ENCODE peak calls at places on chromosomes 1 and 21, in nine cellular contexts. I is cardiac muscle cell, T is thoracic aorta, B is hepatocyte, G is fibroblast of lung, Y is uterus, R is lung, U is mucosa of descending colon, W is OCI-LY7. M is an unnamed sample.

GRCh38 chr1:206930210-206930798 is 8.6 kb upstream of the FCMR start:
- DNase-seq in U (peak; percentile 73), T (no peak), G (no peak), R (no peak), B (no peak), Y (no peak), I (no peak), W (peak; percentile 51), M (no peak)

GRCh38 chr1:38138498-38139233 is 92.1 kb upstream of the POU3F1 start:
- DNase-seq in Y (peak; percentile 82), I (peak; percentile 95), W (no peak), G (peak; percentile 98), B (peak; percentile 90), U (peak; percentile 66), T (peak; percentile 67), R (peak; percentile 83), M (no peak)

GRCh38 chr1:7427066-7427465 is 344.0 kb upstream of the VAMP3 start:
- DNase-seq in Y (no peak), W (no peak), R (no peak), U (no peak), B (no peak), T (no peak), G (peak; percentile 44), I (peak; percentile 10), M (no peak)

GRCh38 chr1:228964178-228964819 is 229.0 kb downstream of the RHOU start:
- DNase-seq in Y (peak; percentile 75), B (peak; percentile 84), G (peak; percentile 92), W (no peak), T (no peak), U (no peak), R (no peak), I (peak; percentile 95), M (no peak)

GRCh38 chr1:186967659-186968394 is 139.1 kb downstream of the PLA2G4A start:
- DNase-seq in I (no peak), R (no peak), U (no peak), T (no peak), G (peak; percentile 73), W (no peak), B (no peak), Y (no peak), M (no peak)

GRCh38 chr21:43191971-43192370 is 23.2 kb downstream of the CRYAA start:
- DNase-seq in G (no peak), B (no peak), W (no peak), Y (no peak), I (no peak), T (no peak), U (no peak), R (no peak), M (no peak)

GRCh38 chr1:223143760-223144248 is 756 bp upstream of the TLR5 start:
- DNase-seq in G (peak; percentile 25), T (no peak), Y (no peak), W (no peak), R (peak; percentile 48), B (peak; percentile 48), I (no peak), U (peak; percentile 61), M (peak; percentile 58)

GRCh38 chr1:169697769-169698168 is 13.7 kb downstream of the SELL start:
- DNase-seq in B (no peak), R (no peak), G (no peak), T (no peak), I (no peak), W (peak; percentile 33), Y (no peak), U (no peak), M (no peak)

GRCh38 chr1:225915538-225915991 is 8.5 kb downstream of the PYCR2 start:
- DNase-seq in I (no peak), W (no peak), B (peak; percentile 44), Y (no peak), G (peak; percentile 28), R (no peak), U (no peak), T (no peak), M (no peak)

GRCh38 chr1:78607944-78608343 is 12.3 kb upstream of the IFI44L start:
- DNase-seq in G (no peak), U (no peak), I (no peak), T (no peak), W (no peak), B (peak; percentile 35), Y (no peak), R (no peak), M (no peak)
- TF ChIP-seq CTCF in G (no peak), U (no peak), I (no peak), T (no peak), W (no peak), B (no peak), Y (no peak), R (no peak), M (no peak)

GRCh38 chr21:30567617-30568016 is 6.5 kb upstream of the KRTAP19-7 start:
- DNase-seq in U (no peak), B (no peak), R (no peak), W (no peak), T (no peak), I (no peak), G (no peak), Y (no peak), M (no peak)
- H3K9me3 ChIP-seq in U (peaks cover 36% of the 10 kb centered on the region), B (no peaks in the 10 kb centered on the region), R (no peaks in the 10 kb centered on the region), W (no peaks in the 10 kb centered on the region), T (no peaks in the 10 kb centered on the region), I (no peaks in the 10 kb centered on the region), G (no peaks in the 10 kb centered on the region), Y (no peaks in the 10 kb centered on the region), M (no peaks in the 10 kb centered on the region)

DNA sequence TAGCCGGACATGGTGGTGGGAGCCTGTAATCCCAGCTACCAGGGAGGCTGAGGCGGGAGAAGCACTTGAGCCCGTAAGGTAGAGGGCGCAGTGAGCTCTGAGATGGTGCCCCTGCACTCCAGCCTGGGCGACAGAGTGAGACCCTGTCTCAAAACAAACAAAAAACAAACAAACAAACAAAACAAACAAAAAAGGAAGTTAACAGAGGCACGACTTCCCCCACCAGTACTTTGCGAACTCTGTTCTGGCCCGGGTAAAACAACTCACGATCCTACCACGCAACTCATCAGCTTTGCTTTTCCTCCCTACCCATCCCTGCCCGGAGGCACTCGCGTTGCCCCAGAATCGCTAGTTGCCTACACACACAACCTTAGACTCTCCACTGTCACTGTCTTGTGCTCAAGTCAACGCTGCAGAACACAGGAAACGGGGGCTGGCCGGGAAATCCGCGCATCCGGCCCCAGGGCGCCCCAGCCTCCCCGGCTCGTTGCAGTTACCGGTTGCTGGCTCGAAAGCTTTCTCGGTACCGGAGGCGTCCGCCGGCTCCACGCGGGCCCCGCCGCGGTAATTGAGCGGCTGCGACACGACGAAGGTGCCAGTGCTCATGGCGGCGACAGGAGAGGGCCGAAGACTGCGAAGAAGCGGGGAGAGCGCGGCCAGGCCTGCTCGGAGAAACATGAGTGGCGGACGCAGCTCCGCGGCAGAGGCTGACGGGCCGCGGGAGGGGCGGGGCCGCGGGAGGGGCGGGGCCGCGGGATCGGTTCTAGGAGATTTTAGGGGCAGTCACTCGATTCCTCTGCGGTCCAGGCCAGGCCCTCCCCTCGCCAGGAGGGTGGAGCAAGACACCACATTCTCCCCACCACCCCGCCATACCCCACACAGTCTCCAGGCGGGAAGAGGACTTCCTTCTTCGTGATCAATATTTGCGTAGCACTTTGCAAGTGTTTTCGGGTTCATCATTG is at the start of gene ALDH9A1:
- DNase-seq in U (peak; percentile 93), I (peak; percentile 91), B (peak; percentile 87), G (peak; percentile 86), T (no peak), W (peak; percentile 87), R (peak; percentile 87), Y (peak; percentile 89), M (peak; percentile 74)
- TF ChIP-seq CTCF in U (no peak), I (peak; percentile 44), B (peak; percentile 36), G (peak; percentile 12), T (no peak), W (peak; percentile 69), R (no peak), Y (peak; percentile 31), M (no peak)

GRCh38 chr1:2969870-2970291 is 51.4 kb upstream of the ACTRT2 start:
- DNase-seq in B (no peak), U (peak; percentile 34), Y (no peak), R (no peak), W (no peak), G (no peak), I (no peak), T (no peak), M (no peak)
- H3K9me3 ChIP-seq in B (no peaks in the 10 kb centered on the region), U (no peaks in the 10 kb centered on the region), Y (no peaks in the 10 kb centered on the region), R (no peaks in the 10 kb centered on the region), W (no peaks in the 10 kb centered on the region), G (no peaks in the 10 kb centered on the region), I (no peaks in the 10 kb centered on the region), T (no peaks in the 10 kb centered on the region), M (no peaks in the 10 kb centered on the region)

M was measured in CD8-positive, alpha-beta T cell.